ENCODE peak calls at places on chromosomes 3 and 15, in eight cellular contexts. One of them, this sample, is unnamed.

GRCh38 chr3:62051506-62051905 is 321.8 kb downstream of the FEZF2 start:
- DNase-seq in upper lobe of right lung: no peak
- DNase-seq in NCI-H748 treated with DMSO at 0.1 percent for 48 hours: no peak
- DNase-seq in thoracic aorta: no peak
- DNase-seq in T follicular helper cell: no peak
- DNase-seq in mucosa of gallbladder: peak
- DNase-seq in naive thymus-derived CD8-positive, alpha-beta T cell: no peak
- DNase-seq in mesendoderm: peak
- DNase-seq in this sample: no peak

GRCh38 chr3:102037791-102038190 is 188.5 kb downstream of the NFKBIZ start:
- DNase-seq in upper lobe of right lung: no peak
- DNase-seq in NCI-H748 treated with DMSO at 0.1 percent for 48 hours: no peak
- DNase-seq in thoracic aorta: no peak
- DNase-seq in T follicular helper cell: no peak
- DNase-seq in mucosa of gallbladder: no peak
- DNase-seq in naive thymus-derived CD8-positive, alpha-beta T cell: no peak
- DNase-seq in mesendoderm: no peak
- DNase-seq in this sample: no peak

GRCh38 chr3:196968233-196969000 is at the start of gene PIGZ:
- DNase-seq in upper lobe of right lung: peak
- DNase-seq in NCI-H748 treated with DMSO at 0.1 percent for 48 hours: no peak
- DNase-seq in thoracic aorta: no peak
- DNase-seq in T follicular helper cell: no peak
- DNase-seq in mucosa of gallbladder: no peak
- DNase-seq in naive thymus-derived CD8-positive, alpha-beta T cell: no peak
- DNase-seq in mesendoderm: no peak
- DNase-seq in this sample: no peak

GRCh38 chr3:114112696-114113095 is 56.2 kb downstream of the QTRT2 start:
- DNase-seq in upper lobe of right lung: no peak
- DNase-seq in NCI-H748 treated with DMSO at 0.1 percent for 48 hours: no peak
- DNase-seq in thoracic aorta: no peak
- DNase-seq in T follicular helper cell: no peak
- DNase-seq in mucosa of gallbladder: no peak
- DNase-seq in naive thymus-derived CD8-positive, alpha-beta T cell: no peak
- DNase-seq in mesendoderm: no peak
- DNase-seq in this sample: no peak

GRCh38 chr15:43204016-43204901 is 16.6 kb downstream of the EPB42 start:
- DNase-seq in upper lobe of right lung: no peak
- DNase-seq in NCI-H748 treated with DMSO at 0.1 percent for 48 hours: no peak
- DNase-seq in thoracic aorta: no peak
- DNase-seq in T follicular helper cell: peak
- DNase-seq in mucosa of gallbladder: peak
- DNase-seq in naive thymus-derived CD8-positive, alpha-beta T cell: peak
- DNase-seq in mesendoderm: peak
- DNase-seq in this sample: peak

GRCh38 chr3:150421799-150422548 is 13.9 kb downstream of the TSC22D2 start:
- DNase-seq in upper lobe of right lung: no peak
- DNase-seq in NCI-H748 treated with DMSO at 0.1 percent for 48 hours: no peak
- DNase-seq in thoracic aorta: no peak
- DNase-seq in T follicular helper cell: no peak
- DNase-seq in mucosa of gallbladder: no peak
- DNase-seq in naive thymus-derived CD8-positive, alpha-beta T cell: no peak
- DNase-seq in mesendoderm: no peak
- DNase-seq in this sample: no peak

GRCh38 chr3:122484985-122485384 is 29.8 kb downstream of the KPNA1 start:
- DNase-seq in upper lobe of right lung: no peak
- DNase-seq in NCI-H748 treated with DMSO at 0.1 percent for 48 hours: no peak
- DNase-seq in thoracic aorta: no peak
- DNase-seq in T follicular helper cell: no peak
- DNase-seq in mucosa of gallbladder: no peak
- DNase-seq in naive thymus-derived CD8-positive, alpha-beta T cell: no peak
- DNase-seq in mesendoderm: no peak
- DNase-seq in this sample: no peak

GRCh38 chr15:89179966-89180875 is 41.2 kb downstream of the RLBP1 start:
- DNase-seq in upper lobe of right lung: no peak
- DNase-seq in NCI-H748 treated with DMSO at 0.1 percent for 48 hours: no peak
- DNase-seq in thoracic aorta: no peak
- DNase-seq in T follicular helper cell: no peak
- DNase-seq in mucosa of gallbladder: no peak
- DNase-seq in naive thymus-derived CD8-positive, alpha-beta T cell: no peak
- DNase-seq in mesendoderm: no peak
- DNase-seq in this sample: no peak

GRCh38 chr15:66004618-66005262 is 135.4 kb downstream of the RAB11A start:
- DNase-seq in upper lobe of right lung: no peak
- DNase-seq in NCI-H748 treated with DMSO at 0.1 percent for 48 hours: no peak
- DNase-seq in thoracic aorta: no peak
- DNase-seq in T follicular helper cell: no peak
- DNase-seq in mucosa of gallbladder: peak
- DNase-seq in naive thymus-derived CD8-positive, alpha-beta T cell: no peak
- DNase-seq in mesendoderm: peak
- DNase-seq in this sample: no peak

GRCh38 chr15:31261266-31262142 is 65.1 kb upstream of the KLF13 start:
- DNase-seq in upper lobe of right lung: peak
- DNase-seq in NCI-H748 treated with DMSO at 0.1 percent for 48 hours: no peak
- DNase-seq in thoracic aorta: no peak
- DNase-seq in T follicular helper cell: no peak
- DNase-seq in mucosa of gallbladder: no peak
- DNase-seq in naive thymus-derived CD8-positive, alpha-beta T cell: no peak
- DNase-seq in mesendoderm: no peak
- DNase-seq in this sample: peak

GRCh38 chr3:31356941-31357340 is 175.8 kb upstream of the STT3B start:
- DNase-seq in upper lobe of right lung: peak
- DNase-seq in NCI-H748 treated with DMSO at 0.1 percent for 48 hours: no peak
- DNase-seq in thoracic aorta: no peak
- DNase-seq in T follicular helper cell: no peak
- DNase-seq in mucosa of gallbladder: peak
- DNase-seq in naive thymus-derived CD8-positive, alpha-beta T cell: no peak
- DNase-seq in mesendoderm: peak
- DNase-seq in this sample: peak

GRCh38 chr15:29059871-29060640 is 174.3 kb downstream of the APBA2 start:
- DNase-seq in upper lobe of right lung: peak
- DNase-seq in NCI-H748 treated with DMSO at 0.1 percent for 48 hours: no peak
- DNase-seq in thoracic aorta: no peak
- DNase-seq in T follicular helper cell: no peak
- DNase-seq in mucosa of gallbladder: no peak
- DNase-seq in naive thymus-derived CD8-positive, alpha-beta T cell: no peak
- DNase-seq in mesendoderm: no peak
- DNase-seq in this sample: no peak

GRCh38 chr15:66252411-66253295 is 897 bp downstream of the MEGF11 start:
- DNase-seq in upper lobe of right lung: peak
- DNase-seq in NCI-H748 treated with DMSO at 0.1 percent for 48 hours: peak
- DNase-seq in thoracic aorta: no peak
- DNase-seq in T follicular helper cell: peak
- DNase-seq in mucosa of gallbladder: peak
- DNase-seq in naive thymus-derived CD8-positive, alpha-beta T cell: peak
- DNase-seq in mesendoderm: peak
- DNase-seq in this sample: peak